ENCODE peak calls at places on chromosomes 11 and 22, in four cellular contexts. One of them, this sample, is unnamed.

GRCh38 chr11:59822989-59823566 is 12.5 kb upstream of the MRPL16 start:
- DNase-seq in H1: no peak
- DNase-seq in GM12878: no peak
- DNase-seq in SK-N-SH: peak; percentile 53
- DNase-seq in this sample: peak; percentile 38

GRCh38 chr22:40593460-40594273 is 42.9 kb downstream of the MRTFA start:
- DNase-seq in SK-N-SH: peak; percentile 25
- DNase-seq in GM12878: peak; percentile 68
- DNase-seq in H1: no peak
- DNase-seq in this sample: no peak

GRCh38 chr22:37472418-37473006 is 13.7 kb downstream of the MFNG start:
- DNase-seq in GM12878: no peak
- DNase-seq in SK-N-SH: peak; percentile 75
- DNase-seq in H1: no peak
- DNase-seq in this sample: no peak

GRCh38 chr11:76231339-76231738 is 25.0 kb upstream of the WNT11 start:
- DNase-seq in H1: no peak
- DNase-seq in GM12878: no peak
- DNase-seq in SK-N-SH: no peak
- DNase-seq in this sample: no peak

GRCh38 chr22:17085277-17086091 is 684 bp downstream of the IL17RA start:
- DNase-seq in GM12878: no peak
- DNase-seq in H1: no peak
- DNase-seq in SK-N-SH: no peak
- DNase-seq in this sample: no peak

GRCh38 chr11:106208795-106209194 is 131.3 kb downstream of the AASDHPPT start:
- DNase-seq in SK-N-SH: peak; percentile 7
- DNase-seq in GM12878: no peak
- DNase-seq in H1: no peak
- DNase-seq in this sample: no peak

GRCh38 chr11:35800970-35801953 is 138.7 kb downstream of the TRIM44 start:
- DNase-seq in H1: no peak
- DNase-seq in GM12878: no peak
- DNase-seq in SK-N-SH: no peak
- DNase-seq in this sample: no peak

GRCh38 chr11:23903044-23903704 is 593.7 kb upstream of the LUZP2 start:
- DNase-seq in SK-N-SH: no peak
- DNase-seq in GM12878: no peak
- DNase-seq in H1: no peak
- DNase-seq in this sample: no peak

GRCh38 chr11:5198285-5198684 is 2.2 kb downstream of the OR51V1 start:
- DNase-seq in SK-N-SH: no peak
- DNase-seq in H1: no peak
- DNase-seq in GM12878: no peak
- DNase-seq in this sample: no peak

GRCh38 chr11:1238767-1239595 is 16.1 kb downstream of the MUC5B start:
- DNase-seq in SK-N-SH: no peak
- DNase-seq in H1: no peak
- DNase-seq in GM12878: no peak
- DNase-seq in this sample: no peak

GRCh38 chr22:37627545-37627944 is 11.9 kb upstream of the SH3BP1 start:
- DNase-seq in SK-N-SH: no peak
- DNase-seq in GM12878: no peak
- DNase-seq in H1: no peak
- DNase-seq in this sample: peak; percentile 81

GRCh38 chr11:134907636-134908035 is 495.6 kb upstream of the B3GAT1 start:
- DNase-seq in H1: no peak
- DNase-seq in SK-N-SH: no peak
- DNase-seq in GM12878: no peak
- DNase-seq in this sample: no peak

GRCh38 chr11:115276799-115277198 is 227.4 kb downstream of the CADM1 start:
- DNase-seq in H1: no peak
- DNase-seq in SK-N-SH: peak; percentile 58
- DNase-seq in GM12878: no peak
- DNase-seq in this sample: no peak

GRCh38 chr22:37659066-37659896 is 758 bp downstream of the PDXP start:
- DNase-seq in H1: no peak
- DNase-seq in SK-N-SH: peak; percentile 72
- DNase-seq in GM12878: no peak
- DNase-seq in this sample: peak; percentile 50

GRCh38 chr22:27970596-27971220 is 51.7 kb upstream of the PITPNB start:
- DNase-seq in GM12878: no peak
- DNase-seq in SK-N-SH: no peak
- DNase-seq in H1: no peak
- DNase-seq in this sample: no peak

GRCh38 chr22:38309614-38310517 is 7.4 kb downstream of the CSNK1E start:
- DNase-seq in GM12878: no peak
- DNase-seq in SK-N-SH: no peak
- DNase-seq in H1: no peak
- DNase-seq in this sample: no peak

GRCh38 chr11:106395716-106396349 is 318.4 kb downstream of the AASDHPPT start:
- DNase-seq in GM12878: no peak
- DNase-seq in SK-N-SH: no peak
- DNase-seq in H1: no peak
- DNase-seq in this sample: no peak

GRCh38 chr11:134554106-134554505 is 142.1 kb upstream of the B3GAT1 start:
- DNase-seq in SK-N-SH: no peak
- DNase-seq in H1: no peak
- DNase-seq in GM12878: no peak
- DNase-seq in this sample: no peak

GRCh38 chr11:33773399-33774355 is 643 bp downstream of the FBXO3 start:
- DNase-seq in GM12878: no peak
- DNase-seq in H1: no peak
- DNase-seq in SK-N-SH: peak; percentile 39
- DNase-seq in this sample: peak; percentile 37
- TF ChIP-seq CTCF in GM12878: peak; percentile 3
- TF ChIP-seq CTCF in H1: no peak
- TF ChIP-seq CTCF in SK-N-SH: peak; percentile 8
- TF ChIP-seq CTCF in this sample: no peak

GRCh38 chr11:68832476-68833176 is 9.1 kb downstream of the CPT1A start:
- DNase-seq in H1: no peak
- DNase-seq in GM12878: no peak
- DNase-seq in SK-N-SH: peak; percentile 69
- DNase-seq in this sample: no peak
- TF ChIP-seq GABPA in H1: no peak
- TF ChIP-seq GABPA in GM12878: no peak
- TF ChIP-seq GABPA in SK-N-SH: no peak
- TF ChIP-seq GABPA in this sample: no peak

GRCh38 chr22:21569459-21570161 is 2.1 kb downstream of the UBE2L3 start:
- DNase-seq in GM12878: no peak
- DNase-seq in H1: no peak
- DNase-seq in SK-N-SH: no peak
- DNase-seq in this sample: peak; percentile 74

GRCh38 chr22:21570398-21570797 is 2.9 kb downstream of the UBE2L3 start:
- DNase-seq in H1: no peak
- DNase-seq in SK-N-SH: no peak
- DNase-seq in GM12878: no peak
- DNase-seq in this sample: no peak

GRCh38 chr22:21571679-21572078 is 4.2 kb downstream of the UBE2L3 start:
- DNase-seq in H1: no peak
- DNase-seq in SK-N-SH: no peak
- DNase-seq in GM12878: no peak
- DNase-seq in this sample: no peak

GRCh38 chr22:21567456-21568206 is at the start of gene UBE2L3:
- DNase-seq in GM12878: no peak
- DNase-seq in SK-N-SH: peak; percentile 96
- DNase-seq in H1: peak; percentile 49
- DNase-seq in this sample: peak; percentile 80

DNA sequence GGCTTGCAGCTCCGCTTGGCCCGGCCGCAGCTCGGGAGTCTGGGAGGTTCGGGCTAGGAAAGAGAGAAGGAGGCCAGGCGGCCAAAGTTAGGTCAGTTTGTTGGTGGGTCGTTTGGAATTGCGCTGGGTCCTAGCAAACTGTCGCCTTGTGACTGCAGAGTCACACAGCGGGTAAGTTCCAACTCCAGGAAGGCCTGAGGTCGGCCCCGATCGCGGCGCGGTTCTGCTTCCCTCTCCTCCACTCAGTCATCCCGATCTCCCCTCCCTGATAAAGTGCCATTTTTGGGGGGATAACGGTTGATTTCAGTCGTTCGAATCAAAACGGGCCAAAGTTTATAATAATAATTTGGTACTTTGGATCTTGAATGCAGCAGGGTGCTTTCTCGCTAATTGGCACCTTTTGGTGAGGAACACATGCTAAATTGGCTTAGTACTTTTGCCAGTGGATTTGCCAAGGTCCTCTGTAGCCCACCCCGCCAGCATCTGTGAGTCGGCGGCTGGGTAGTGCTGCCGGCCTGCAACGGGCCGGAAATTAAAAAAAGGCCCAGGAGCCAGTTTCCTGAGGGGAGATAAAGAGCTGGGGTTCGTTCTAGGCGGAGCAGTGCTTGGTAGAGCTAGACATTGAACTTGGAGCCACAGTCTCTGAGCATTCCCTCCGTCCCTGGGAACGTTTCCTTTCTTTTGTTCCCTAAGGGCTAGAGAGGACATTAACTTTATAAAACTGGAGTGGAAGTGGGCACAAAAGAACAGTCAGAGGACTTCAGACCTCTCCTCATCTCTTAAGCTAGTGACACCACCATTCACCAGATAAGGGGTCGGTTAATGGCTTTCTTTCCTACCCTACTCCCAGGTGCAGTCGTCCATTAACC is 927 bp downstream of the UBE2L3 start:
- DNase-seq in GM12878: no peak
- DNase-seq in H1: no peak
- DNase-seq in SK-N-SH: peak; percentile 68
- DNase-seq in this sample: peak; percentile 36
- TF ChIP-seq POLR2AphosphoS5 in GM12878: no peak
- TF ChIP-seq POLR2AphosphoS5 in H1: no peak
- TF ChIP-seq POLR2AphosphoS5 in SK-N-SH: no peak
- TF ChIP-seq POLR2AphosphoS5 in this sample: no peak

GRCh38 chr11:72426054-72426757 is 8.1 kb downstream of the CLPB start:
- DNase-seq in SK-N-SH: no peak
- DNase-seq in GM12878: no peak
- DNase-seq in H1: no peak
- DNase-seq in this sample: no peak
- TF ChIP-seq CTCF in SK-N-SH: no peak
- TF ChIP-seq CTCF in GM12878: no peak
- TF ChIP-seq CTCF in H1: no peak
- TF ChIP-seq CTCF in this sample: no peak

GRCh38 chr11:117771197-117771596 is 25.8 kb downstream of the DSCAML1 start:
- DNase-seq in H1: no peak
- DNase-seq in GM12878: no peak
- DNase-seq in SK-N-SH: no peak
- DNase-seq in this sample: no peak
- TF ChIP-seq GABPA in H1: no peak
- TF ChIP-seq GABPA in GM12878: no peak
- TF ChIP-seq GABPA in SK-N-SH: no peak
- TF ChIP-seq GABPA in this sample: no peak

GRCh38 chr11:45554230-45554967 is 111.0 kb downstream of the CHST1 start:
- DNase-seq in GM12878: no peak
- DNase-seq in H1: no peak
- DNase-seq in SK-N-SH: no peak
- DNase-seq in this sample: no peak
- TF ChIP-seq POLR2AphosphoS5 in GM12878: no peak
- TF ChIP-seq POLR2AphosphoS5 in H1: no peak
- TF ChIP-seq POLR2AphosphoS5 in SK-N-SH: no peak
- TF ChIP-seq POLR2AphosphoS5 in this sample: no peak

DNA sequence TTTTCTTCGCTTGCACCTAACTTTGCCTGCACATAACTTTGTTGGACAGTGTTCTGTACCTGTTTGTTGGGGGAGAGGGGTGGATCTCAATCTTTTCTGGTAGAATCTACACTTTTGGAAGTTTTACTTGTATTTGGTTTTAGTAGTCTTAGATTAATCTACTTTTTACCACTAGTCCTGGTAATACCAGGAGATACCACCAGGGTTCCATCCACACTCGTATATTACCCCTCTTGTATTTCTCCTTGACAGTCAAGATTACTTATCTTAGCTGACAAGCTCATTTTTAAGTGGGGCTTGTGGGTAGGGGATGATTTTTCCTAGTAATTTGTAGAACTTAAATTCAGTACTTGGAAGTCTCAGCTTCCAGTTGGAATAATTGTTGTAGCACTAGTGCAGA is 37.3 kb upstream of the TECTA start:
- DNase-seq in SK-N-SH: no peak
- DNase-seq in GM12878: no peak
- DNase-seq in H1: no peak
- DNase-seq in this sample: no peak
- TF ChIP-seq CTCF in SK-N-SH: peak; percentile 44
- TF ChIP-seq CTCF in GM12878: no peak
- TF ChIP-seq CTCF in H1: peak; percentile 40
- TF ChIP-seq CTCF in this sample: peak; percentile 7